ENCODE peak calls at places on chromosomes 13 and 19, in ten cellular contexts. One of them, this sample, is unnamed.
A peak's percentile ranks its signal among the peaks of the same experiment; 100 is the strongest.

GRCh38 chr13:32443111-32443510 is 15.2 kb upstream of the N4BP2L1 start:
- DNase-seq in heart right ventricle: no peak
- DNase-seq in adrenal gland: no peak
- DNase-seq in mesendoderm: peak; percentile 18
- DNase-seq in fibroblast of lung: no peak
- DNase-seq in thoracic aorta: no peak
- DNase-seq in BE2C: peak; percentile 27
- DNase-seq in stomach: no peak
- DNase-seq in CD8-positive, alpha-beta T cell: peak; percentile 35
- DNase-seq in body of pancreas: no peak
- DNase-seq in this sample: no peak

GRCh38 chr13:89165685-89166084 is 1494.5 kb downstream of the SLITRK5 start:
- DNase-seq in body of pancreas: no peak
- DNase-seq in fibroblast of lung: no peak
- DNase-seq in heart right ventricle: no peak
- DNase-seq in thoracic aorta: no peak
- DNase-seq in stomach: no peak
- DNase-seq in CD8-positive, alpha-beta T cell: no peak
- DNase-seq in BE2C: no peak
- DNase-seq in mesendoderm: no peak
- DNase-seq in adrenal gland: no peak
- DNase-seq in this sample: no peak

GRCh38 chr13:109951491-109951890 is 165.1 kb upstream of the IRS2 start:
- DNase-seq in stomach: no peak
- DNase-seq in heart right ventricle: no peak
- DNase-seq in BE2C: no peak
- DNase-seq in fibroblast of lung: no peak
- DNase-seq in mesendoderm: no peak
- DNase-seq in adrenal gland: no peak
- DNase-seq in thoracic aorta: no peak
- DNase-seq in body of pancreas: no peak
- DNase-seq in CD8-positive, alpha-beta T cell: no peak
- DNase-seq in this sample: no peak

GRCh38 chr13:99151516-99151915 is 49.1 kb upstream of the UBAC2 start:
- DNase-seq in fibroblast of lung: peak; percentile 83
- DNase-seq in mesendoderm: no peak
- DNase-seq in BE2C: no peak
- DNase-seq in body of pancreas: no peak
- DNase-seq in heart right ventricle: no peak
- DNase-seq in thoracic aorta: no peak
- DNase-seq in adrenal gland: no peak
- DNase-seq in CD8-positive, alpha-beta T cell: no peak
- DNase-seq in stomach: no peak
- DNase-seq in this sample: no peak

GRCh38 chr13:23876265-23876664 is 12.9 kb downstream of the MIPEP start:
- DNase-seq in CD8-positive, alpha-beta T cell: no peak
- DNase-seq in thoracic aorta: no peak
- DNase-seq in heart right ventricle: no peak
- DNase-seq in body of pancreas: peak; percentile 32
- DNase-seq in adrenal gland: no peak
- DNase-seq in BE2C: no peak
- DNase-seq in stomach: no peak
- DNase-seq in fibroblast of lung: no peak
- DNase-seq in mesendoderm: peak; percentile 23
- DNase-seq in this sample: no peak

GRCh38 chr19:887072-887471 is 5.9 kb downstream of the MED16 start:
- DNase-seq in mesendoderm: peak; percentile 65
- DNase-seq in CD8-positive, alpha-beta T cell: no peak
- DNase-seq in fibroblast of lung: peak; percentile 73
- DNase-seq in body of pancreas: peak; percentile 48
- DNase-seq in stomach: no peak
- DNase-seq in thoracic aorta: no peak
- DNase-seq in adrenal gland: peak; percentile 89
- DNase-seq in BE2C: peak; percentile 89
- DNase-seq in heart right ventricle: no peak
- DNase-seq in this sample: no peak

GRCh38 chr13:99390601-99391000 is 83.4 kb upstream of the GPR183 start:
- DNase-seq in fibroblast of lung: no peak
- DNase-seq in BE2C: no peak
- DNase-seq in thoracic aorta: no peak
- DNase-seq in CD8-positive, alpha-beta T cell: no peak
- DNase-seq in mesendoderm: no peak
- DNase-seq in adrenal gland: peak; percentile 17
- DNase-seq in heart right ventricle: no peak
- DNase-seq in body of pancreas: no peak
- DNase-seq in stomach: no peak
- DNase-seq in this sample: no peak

GRCh38 chr19:14475251-14476073 is at the start of gene PTGER1:
- DNase-seq in stomach: no peak
- DNase-seq in mesendoderm: peak; percentile 58
- DNase-seq in body of pancreas: no peak
- DNase-seq in fibroblast of lung: peak; percentile 25
- DNase-seq in BE2C: peak; percentile 71
- DNase-seq in thoracic aorta: no peak
- DNase-seq in CD8-positive, alpha-beta T cell: peak; percentile 27
- DNase-seq in heart right ventricle: no peak
- DNase-seq in adrenal gland: no peak
- DNase-seq in this sample: no peak

GRCh38 chr19:11200931-11201330 is 3.6 kb upstream of the KANK2 start:
- DNase-seq in adrenal gland: no peak
- DNase-seq in BE2C: no peak
- DNase-seq in CD8-positive, alpha-beta T cell: no peak
- DNase-seq in stomach: no peak
- DNase-seq in body of pancreas: no peak
- DNase-seq in mesendoderm: no peak
- DNase-seq in thoracic aorta: no peak
- DNase-seq in fibroblast of lung: no peak
- DNase-seq in heart right ventricle: no peak
- DNase-seq in this sample: peak; percentile 47

GRCh38 chr13:113148407-113148806 is 10.0 kb upstream of the PROZ start:
- DNase-seq in fibroblast of lung: no peak
- DNase-seq in heart right ventricle: no peak
- DNase-seq in adrenal gland: no peak
- DNase-seq in CD8-positive, alpha-beta T cell: no peak
- DNase-seq in thoracic aorta: no peak
- DNase-seq in body of pancreas: no peak
- DNase-seq in mesendoderm: no peak
- DNase-seq in stomach: no peak
- DNase-seq in BE2C: no peak
- DNase-seq in this sample: no peak

GRCh38 chr19:1315470-1316166 is 29.9 kb downstream of the EFNA2 start:
- DNase-seq in fibroblast of lung: peak; percentile 50
- DNase-seq in CD8-positive, alpha-beta T cell: peak; percentile 23
- DNase-seq in body of pancreas: peak; percentile 51
- DNase-seq in thoracic aorta: no peak
- DNase-seq in adrenal gland: peak; percentile 69
- DNase-seq in mesendoderm: peak; percentile 49
- DNase-seq in stomach: peak; percentile 63
- DNase-seq in heart right ventricle: peak; percentile 26
- DNase-seq in BE2C: peak; percentile 78
- DNase-seq in this sample: peak; percentile 60

GRCh38 chr13:51919531-51919930 is 57.8 kb downstream of the CCDC70 start:
- DNase-seq in mesendoderm: no peak
- DNase-seq in heart right ventricle: no peak
- DNase-seq in body of pancreas: no peak
- DNase-seq in CD8-positive, alpha-beta T cell: no peak
- DNase-seq in adrenal gland: no peak
- DNase-seq in fibroblast of lung: no peak
- DNase-seq in stomach: no peak
- DNase-seq in BE2C: no peak
- DNase-seq in thoracic aorta: no peak
- DNase-seq in this sample: no peak

GRCh38 chr19:2047449-2048103 is 3.5 kb downstream of the MKNK2 start:
- DNase-seq in CD8-positive, alpha-beta T cell: no peak
- DNase-seq in fibroblast of lung: no peak
- DNase-seq in mesendoderm: no peak
- DNase-seq in BE2C: no peak
- DNase-seq in heart right ventricle: no peak
- DNase-seq in thoracic aorta: no peak
- DNase-seq in adrenal gland: peak; percentile 93
- DNase-seq in stomach: peak; percentile 82
- DNase-seq in body of pancreas: peak; percentile 96
- DNase-seq in this sample: peak; percentile 93

GRCh38 chr13:41645313-41645712 is 188.0 kb downstream of the RGCC start:
- DNase-seq in CD8-positive, alpha-beta T cell: no peak
- DNase-seq in BE2C: no peak
- DNase-seq in heart right ventricle: no peak
- DNase-seq in stomach: no peak
- DNase-seq in fibroblast of lung: peak; percentile 89
- DNase-seq in body of pancreas: peak; percentile 43
- DNase-seq in thoracic aorta: no peak
- DNase-seq in adrenal gland: peak; percentile 75
- DNase-seq in mesendoderm: no peak
- DNase-seq in this sample: peak; percentile 68

GRCh38 chr19:8462601-8463000 is 17.8 kb downstream of the HNRNPM start:
- DNase-seq in fibroblast of lung: peak; percentile 20
- DNase-seq in mesendoderm: no peak
- DNase-seq in stomach: no peak
- DNase-seq in adrenal gland: no peak
- DNase-seq in heart right ventricle: no peak
- DNase-seq in thoracic aorta: no peak
- DNase-seq in CD8-positive, alpha-beta T cell: no peak
- DNase-seq in BE2C: no peak
- DNase-seq in body of pancreas: no peak
- DNase-seq in this sample: no peak

GRCh38 chr13:44378277-44378676 is 4.7 kb downstream of the SERP2 start:
- DNase-seq in heart right ventricle: no peak
- DNase-seq in CD8-positive, alpha-beta T cell: no peak
- DNase-seq in mesendoderm: no peak
- DNase-seq in body of pancreas: no peak
- DNase-seq in adrenal gland: no peak
- DNase-seq in fibroblast of lung: no peak
- DNase-seq in stomach: no peak
- DNase-seq in thoracic aorta: no peak
- DNase-seq in BE2C: no peak
- DNase-seq in this sample: no peak

GRCh38 chr19:52786078-52786463 is 520 bp downstream of the ZNF600 start:
- DNase-seq in fibroblast of lung: no peak
- DNase-seq in mesendoderm: no peak
- DNase-seq in adrenal gland: no peak
- DNase-seq in BE2C: no peak
- DNase-seq in stomach: no peak
- DNase-seq in heart right ventricle: no peak
- DNase-seq in body of pancreas: peak; percentile 11
- DNase-seq in CD8-positive, alpha-beta T cell: no peak
- DNase-seq in thoracic aorta: no peak
- DNase-seq in this sample: peak; percentile 15

GRCh38 chr13:30151398-30151797 is 156.0 kb downstream of the KATNAL1 start:
- DNase-seq in fibroblast of lung: no peak
- DNase-seq in adrenal gland: no peak
- DNase-seq in heart right ventricle: no peak
- DNase-seq in stomach: no peak
- DNase-seq in CD8-positive, alpha-beta T cell: no peak
- DNase-seq in BE2C: no peak
- DNase-seq in thoracic aorta: no peak
- DNase-seq in mesendoderm: no peak
- DNase-seq in body of pancreas: no peak
- DNase-seq in this sample: no peak
- H3K4me1 ChIP-seq in fibroblast of lung: no peaks in the 10 kb centered on the region
- H3K4me1 ChIP-seq in adrenal gland: no peaks in the 10 kb centered on the region
- H3K4me1 ChIP-seq in heart right ventricle: no peaks in the 10 kb centered on the region
- H3K4me1 ChIP-seq in stomach: no peaks in the 10 kb centered on the region
- H3K4me1 ChIP-seq in CD8-positive, alpha-beta T cell: peaks cover 64% of the 10 kb centered on the region
- H3K4me1 ChIP-seq in BE2C: no peaks in the 10 kb centered on the region
- H3K4me1 ChIP-seq in thoracic aorta: no peaks in the 10 kb centered on the region
- H3K4me1 ChIP-seq in mesendoderm: no peaks in the 10 kb centered on the region
- H3K4me1 ChIP-seq in body of pancreas: no peaks in the 10 kb centered on the region
- H3K4me1 ChIP-seq in this sample: no peaks in the 10 kb centered on the region

DNA sequence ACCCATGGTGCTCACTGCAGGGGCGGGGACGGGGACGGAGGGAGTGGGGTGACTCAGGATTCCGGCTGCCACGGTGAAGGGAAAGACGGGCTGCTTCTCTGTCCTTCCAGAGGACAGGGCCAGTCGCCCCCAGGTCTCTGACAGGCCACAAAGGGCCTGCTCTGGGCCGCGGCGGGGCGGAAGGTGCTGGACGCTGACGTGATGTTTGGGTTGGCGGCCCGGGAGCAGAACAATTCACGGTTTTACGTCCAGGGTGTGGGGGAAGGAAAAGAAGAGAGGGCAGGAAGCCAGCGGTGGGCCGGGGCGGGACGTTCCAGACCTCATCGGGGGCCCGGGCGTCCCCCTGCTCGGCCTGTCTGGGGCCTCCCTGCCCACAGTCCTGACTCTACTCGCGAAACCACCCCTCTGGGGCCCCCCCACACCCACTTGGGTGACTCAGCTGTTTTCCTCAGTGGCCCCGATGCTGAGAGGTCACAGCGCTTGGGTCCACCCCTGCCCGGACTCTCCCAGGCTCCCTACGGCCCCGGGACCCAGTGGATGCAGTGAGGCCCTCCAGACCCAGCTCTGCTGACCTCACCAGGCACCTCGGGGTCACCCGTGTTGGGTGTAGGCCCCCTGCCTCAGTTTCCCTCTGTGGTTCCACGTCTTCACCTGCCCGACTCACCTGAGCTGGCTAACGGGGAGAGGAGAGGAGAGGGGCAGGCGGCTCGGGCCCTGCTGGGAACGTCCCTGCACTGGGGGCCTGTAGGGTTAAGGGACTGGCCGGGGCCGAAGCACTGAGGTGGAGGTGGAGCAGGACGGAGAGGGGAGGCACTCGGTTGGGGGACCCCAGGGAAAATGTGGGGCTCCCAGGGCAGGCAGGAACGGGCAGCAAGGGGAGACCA is 29.2 kb downstream of the PIP5K1C start:
- DNase-seq in BE2C: no peak
- DNase-seq in mesendoderm: no peak
- DNase-seq in CD8-positive, alpha-beta T cell: peak; percentile 32
- DNase-seq in thoracic aorta: peak; percentile 74
- DNase-seq in heart right ventricle: peak; percentile 93
- DNase-seq in fibroblast of lung: peak; percentile 70
- DNase-seq in body of pancreas: peak; percentile 36
- DNase-seq in stomach: peak; percentile 30
- DNase-seq in adrenal gland: peak; percentile 84
- DNase-seq in this sample: peak; percentile 82
- H3K4me1 ChIP-seq in BE2C: no peaks in the 10 kb centered on the region
- H3K4me1 ChIP-seq in mesendoderm: peaks cover 2% of the 10 kb centered on the region
- H3K4me1 ChIP-seq in CD8-positive, alpha-beta T cell: peaks cover 20% of the 10 kb centered on the region
- H3K4me1 ChIP-seq in thoracic aorta: peaks cover 30% of the 10 kb centered on the region
- H3K4me1 ChIP-seq in heart right ventricle: peaks cover 24% of the 10 kb centered on the region
- H3K4me1 ChIP-seq in fibroblast of lung: peaks cover 23% of the 10 kb centered on the region
- H3K4me1 ChIP-seq in body of pancreas: peaks cover 7% of the 10 kb centered on the region
- H3K4me1 ChIP-seq in stomach: peaks cover 88% of the 10 kb centered on the region
- H3K4me1 ChIP-seq in adrenal gland: peaks cover 36% of the 10 kb centered on the region
- H3K4me1 ChIP-seq in this sample: peaks cover 36% of the 10 kb centered on the region

GRCh38 chr19:55385749-55386514 is at the start of gene RPL28:
- DNase-seq in thoracic aorta: peak; percentile 89
- DNase-seq in body of pancreas: peak; percentile 99
- DNase-seq in stomach: peak; percentile 98
- DNase-seq in fibroblast of lung: peak; percentile 94
- DNase-seq in heart right ventricle: peak; percentile 99
- DNase-seq in CD8-positive, alpha-beta T cell: peak; percentile 99
- DNase-seq in adrenal gland: peak; percentile 99
- DNase-seq in BE2C: peak; percentile 99
- DNase-seq in mesendoderm: peak; percentile 99
- DNase-seq in this sample: peak; percentile 99
- H3K4me1 ChIP-seq in thoracic aorta: peaks cover 31% of the 10 kb centered on the region
- H3K4me1 ChIP-seq in body of pancreas: peaks cover 54% of the 10 kb centered on the region
- H3K4me1 ChIP-seq in stomach: peaks cover 67% of the 10 kb centered on the region
- H3K4me1 ChIP-seq in fibroblast of lung: peaks cover 19% of the 10 kb centered on the region
- H3K4me1 ChIP-seq in heart right ventricle: peaks cover 27% of the 10 kb centered on the region
- H3K4me1 ChIP-seq in CD8-positive, alpha-beta T cell: peaks cover 59% of the 10 kb centered on the region
- H3K4me1 ChIP-seq in adrenal gland: peaks cover 45% of the 10 kb centered on the region
- H3K4me1 ChIP-seq in BE2C: peaks cover 3% of the 10 kb centered on the region
- H3K4me1 ChIP-seq in mesendoderm: peaks cover 13% of the 10 kb centered on the region
- H3K4me1 ChIP-seq in this sample: peaks cover 32% of the 10 kb centered on the region

GRCh38 chr19:49818691-49819331 is 722 bp downstream of the MED25 start:
- DNase-seq in BE2C: no peak
- DNase-seq in body of pancreas: no peak
- DNase-seq in fibroblast of lung: no peak
- DNase-seq in stomach: no peak
- DNase-seq in heart right ventricle: no peak
- DNase-seq in mesendoderm: no peak
- DNase-seq in CD8-positive, alpha-beta T cell: no peak
- DNase-seq in thoracic aorta: no peak
- DNase-seq in adrenal gland: no peak
- DNase-seq in this sample: no peak
- H3K4me1 ChIP-seq in BE2C: no peaks in the 10 kb centered on the region
- H3K4me1 ChIP-seq in body of pancreas: peaks cover 36% of the 10 kb centered on the region
- H3K4me1 ChIP-seq in fibroblast of lung: peaks cover 5% of the 10 kb centered on the region
- H3K4me1 ChIP-seq in stomach: peaks cover 43% of the 10 kb centered on the region
- H3K4me1 ChIP-seq in heart right ventricle: peaks cover 5% of the 10 kb centered on the region
- H3K4me1 ChIP-seq in mesendoderm: no peaks in the 10 kb centered on the region
- H3K4me1 ChIP-seq in CD8-positive, alpha-beta T cell: peaks cover 13% of the 10 kb centered on the region
- H3K4me1 ChIP-seq in thoracic aorta: peaks cover 18% of the 10 kb centered on the region
- H3K4me1 ChIP-seq in adrenal gland: peaks cover 34% of the 10 kb centered on the region
- H3K4me1 ChIP-seq in this sample: peaks cover 20% of the 10 kb centered on the region